ENCODE peak calls at places on chromosomes 16 and 17, in seven cellular contexts. D, R, M, S, N, Y and V are unnamed samples.

GRCh38 chr17:19541445-19541844 is 7.8 kb downstream of the SLC47A1 start:
- DNase-seq in Y (no peak), M (no peak), R (no peak), S (no peak), D (no peak), N (no peak), V (no peak)

GRCh38 chr17:49316889-49317288 is 45.2 kb downstream of the ZNF652 start:
- DNase-seq in S (no peak), N (no peak), Y (no peak), D (no peak), M (no peak), R (no peak), V (no peak)

GRCh38 chr16:79182618-79183017 is 417.9 kb downstream of the MAF start:
- DNase-seq in M (no peak), S (peak; percentile 32), D (no peak), R (no peak), N (no peak), Y (no peak), V (no peak)

GRCh38 chr17:78709119-78709681 is 72.9 kb downstream of the CYTH1 start:
- DNase-seq in Y (no peak), R (no peak), D (no peak), N (no peak), M (no peak), S (no peak), V (no peak)

GRCh38 chr17:55420067-55420775 is 1.4 kb downstream of the MMD start:
- DNase-seq in D (no peak), M (no peak), Y (no peak), N (no peak), R (no peak), S (no peak), V (no peak)

GRCh38 chr17:19023209-19023999 is 18.8 kb upstream of the FAM83G start:
- DNase-seq in D (no peak), M (no peak), Y (no peak), N (no peak), S (no peak), R (no peak), V (no peak)

GRCh38 chr17:10169274-10169673 is 29.1 kb downstream of the GAS7 start:
- DNase-seq in N (no peak), Y (no peak), M (no peak), R (peak; percentile 39), S (no peak), D (no peak), V (no peak)

GRCh38 chr17:32927724-32928526 is at the start of gene TMEM98:
- DNase-seq in M (no peak), N (peak; percentile 83), S (peak; percentile 38), R (no peak), D (peak; percentile 62), Y (peak; percentile 12), V (no peak)

GRCh38 chr17:77737442-77738265 is 220.8 kb upstream of the TNRC6C start:
- DNase-seq in Y (no peak), D (no peak), N (peak; percentile 68), R (no peak), S (no peak), M (no peak), V (no peak)

GRCh38 chr17:55441544-55441943 is 19.9 kb upstream of the MMD start:
- DNase-seq in Y (no peak), N (no peak), S (no peak), D (no peak), R (no peak), M (no peak), V (no peak)

GRCh38 chr17:47741109-47741792 is 8.2 kb downstream of the TBX21 start:
- DNase-seq in M (no peak), R (no peak), D (no peak), N (no peak), Y (no peak), S (no peak), V (no peak)

GRCh38 chr16:69494993-69495392 is 70.6 kb downstream of the CYB5B start:
- DNase-seq in S (peak; percentile 21), N (no peak), R (no peak), D (no peak), Y (peak; percentile 46), M (no peak), V (no peak)

GRCh38 chr16:65672960-65673359 is 551.1 kb upstream of the CDH11 start:
- DNase-seq in Y (no peak), N (no peak), R (no peak), M (no peak), S (peak; percentile 59), D (no peak), V (no peak)

GRCh38 chr16:9053006-9053601 is 38.3 kb upstream of the HAPSTR1 start:
- DNase-seq in Y (peak; percentile 85), R (no peak), S (peak; percentile 83), N (no peak), D (peak; percentile 50), M (peak; percentile 77), V (no peak)

GRCh38 chr16:82782715-82783251 is 156.0 kb downstream of the CDH13 start:
- DNase-seq in D (no peak), M (no peak), S (peak; percentile 24), R (no peak), N (no peak), Y (no peak), V (no peak)

GRCh38 chr16:72099377-72099818 is 5.8 kb downstream of the DHX38 start:
- DNase-seq in M (no peak), N (no peak), Y (peak; percentile 70), R (peak; percentile 43), S (peak; percentile 72), D (peak; percentile 28), V (no peak)

GRCh38 chr16:87201052-87201451 is 116.1 kb downstream of the C16orf95 start:
- DNase-seq in D (peak; percentile 26), Y (no peak), M (no peak), R (peak; percentile 86), S (peak; percentile 99), N (no peak), V (peak; percentile 93)

GRCh38 chr16:57133101-57133500 is 40.7 kb downstream of the CPNE2 start:
- DNase-seq in D (no peak), R (no peak), S (no peak), M (no peak), Y (no peak), N (peak; percentile 48), V (no peak)

GRCh38 chr16:85077039-85077438 is 35.2 kb downstream of the CIBAR2 start:
- DNase-seq in N (no peak), D (no peak), M (no peak), Y (no peak), S (no peak), R (no peak), V (no peak)

GRCh38 chr17:57607553-57608120 is 137.5 kb downstream of the CCDC182 start:
- DNase-seq in R (no peak), Y (no peak), D (no peak), N (no peak), M (no peak), S (no peak), V (no peak)

GRCh38 chr17:57606111-57606875 is 138.8 kb downstream of the CCDC182 start:
- DNase-seq in S (no peak), Y (no peak), R (no peak), D (no peak), N (no peak), M (no peak), V (no peak)

GRCh38 chr17:57608369-57609124 is 136.6 kb downstream of the CCDC182 start:
- DNase-seq in D (no peak), N (no peak), M (no peak), S (no peak), R (no peak), Y (no peak), V (no peak)

GRCh38 chr17:57609878-57610270 is 135.2 kb downstream of the CCDC182 start:
- DNase-seq in S (no peak), R (no peak), M (no peak), D (no peak), N (no peak), Y (no peak), V (no peak)

DNA sequence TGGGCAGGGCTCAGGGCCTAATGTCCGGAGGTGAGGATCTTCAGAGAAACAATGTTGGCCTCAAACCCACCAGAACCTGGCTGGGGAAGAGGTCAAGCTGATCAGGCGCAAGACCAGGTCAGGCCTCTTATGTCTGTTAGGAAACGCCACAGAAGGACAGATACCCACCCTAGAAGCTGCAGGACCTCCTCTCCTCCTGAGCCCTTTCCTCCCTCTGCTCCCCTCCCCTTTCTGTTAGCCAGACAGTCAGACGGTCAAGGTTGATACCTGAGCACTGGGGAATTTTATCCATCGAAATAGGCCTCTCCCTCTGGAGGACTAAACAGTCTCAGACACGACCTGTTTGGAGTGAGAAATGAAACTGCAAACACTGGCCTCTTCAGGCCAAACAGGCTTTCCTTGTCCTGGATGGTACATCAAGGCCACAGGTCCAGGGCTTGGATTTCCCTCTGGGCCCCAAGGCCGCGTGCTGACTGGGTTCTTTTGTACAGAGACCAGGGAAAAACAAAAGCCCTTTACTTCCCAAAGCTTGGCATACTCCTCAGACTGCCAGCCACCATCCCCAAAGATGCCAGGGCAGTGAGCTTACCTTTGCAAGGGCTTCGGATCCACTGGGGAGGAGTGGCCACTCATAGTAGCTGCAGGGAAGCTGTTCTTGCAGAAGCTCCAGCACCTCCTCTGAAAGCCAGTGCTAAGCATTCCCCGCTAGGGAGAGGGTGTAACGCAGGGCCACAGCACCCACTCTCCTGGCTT is 135.8 kb downstream of the CCDC182 start:
- DNase-seq in S (no peak), R (no peak), D (no peak), M (no peak), N (no peak), Y (no peak), V (no peak)
- TF ChIP-seq CTCF in S (no peak), R (no peak), D (no peak), M (no peak), N (no peak), Y (no peak), V (no peak)

GRCh38 chr17:74567397-74567796 is at the start of gene CD300H:
- DNase-seq in N (no peak), Y (no peak), R (no peak), M (no peak), S (peak; percentile 12), D (no peak), V (no peak)
- TF ChIP-seq CTCF in N (no peak), Y (no peak), R (no peak), M (no peak), S (no peak), D (no peak), V (no peak)

GRCh38 chr16:3096362-3096761 is 2.7 kb downstream of the ZSCAN10 start:
- DNase-seq in N (no peak), Y (no peak), R (no peak), S (no peak), M (no peak), D (no peak), V (no peak)

GRCh38 chr16:3097266-3097665 is 1.8 kb downstream of the ZSCAN10 start:
- DNase-seq in N (no peak), D (no peak), S (no peak), Y (no peak), R (no peak), M (no peak), V (no peak)

GRCh38 chr16:3094289-3095027 is 4.6 kb downstream of the ZSCAN10 start:
- DNase-seq in D (no peak), R (no peak), N (no peak), Y (peak; percentile 48), M (no peak), S (peak; percentile 62), V (no peak)

GRCh38 chr16:3098459-3099394 is at the start of gene ZSCAN10:
- DNase-seq in S (no peak), N (no peak), M (no peak), R (no peak), Y (no peak), D (no peak), V (no peak)

GRCh38 chr16:3095869-3096268 is 3.2 kb downstream of the ZSCAN10 start:
- DNase-seq in Y (no peak), R (no peak), N (no peak), M (no peak), S (no peak), D (no peak), V (no peak)
- TF ChIP-seq CTCF in Y (peak; percentile 34), R (no peak), N (no peak), M (peak; percentile 64), S (peak; percentile 39), D (no peak), V (peak; percentile 21)

GRCh38 chr16:55668337-55669281 is 12.8 kb downstream of the SLC6A2 start:
- DNase-seq in Y (no peak), D (no peak), M (peak; percentile 8), R (peak; percentile 51), N (no peak), S (peak; percentile 16), V (no peak)
- TF ChIP-seq CTCF in Y (no peak), D (no peak), M (no peak), R (no peak), N (no peak), S (no peak), V (no peak)